ENCODE peak calls at places on chromosomes 2 and 18, in four cellular contexts. W is B cell; U is stimulated activated CD8-positive, alpha-beta memory T cell treated with anti-CD3 and anti-CD28 coated beads, Interleukin-15, amount 100 ng/mL, for 48 hours; B is activated CD4-positive, alpha-beta T cell treated with anti-CD3 and anti-CD28 coated beads, Interleukin-2, amount 50 U/mL, for 48 hours. K is an unnamed sample.

GRCh38 chr2:17635007-17635406 is 94.5 kb downstream of the VSNL1 start:
- DNase-seq in W (no peak), U (no peak), B (no peak), K (no peak)

GRCh38 chr18:69484699-69485396 is 84.2 kb downstream of the DOK6 start:
- DNase-seq in W (no peak), U (no peak), B (no peak), K (no peak)

GRCh38 chr2:216533504-216534068 is 34.9 kb downstream of the RPL37A start:
- DNase-seq in W (no peak), U (no peak), B (no peak), K (no peak)

GRCh38 chr18:64055019-64055418 is 85.1 kb downstream of the SERPINB8 start:
- DNase-seq in W (no peak), U (no peak), B (no peak), K (no peak)

GRCh38 chr2:173568054-173568453 is 213.4 kb downstream of the CDCA7 start:
- DNase-seq in W (no peak), U (no peak), B (peak; percentile 8), K (no peak)

GRCh38 chr2:177983183-177983788 is 89.3 kb downstream of the PDE11A start:
- DNase-seq in W (peak; percentile 5), U (no peak), B (peak; percentile 10), K (no peak)

GRCh38 chr2:234300932-234301823 is 195.7 kb downstream of the ARL4C start:
- DNase-seq in W (no peak), U (no peak), B (no peak), K (no peak)

GRCh38 chr2:238155051-238155760 is 3.6 kb upstream of the ERFE start:
- DNase-seq in W (no peak), U (no peak), B (no peak), K (no peak)

GRCh38 chr2:99883356-99883867 is 259.0 kb downstream of the AFF3 start:
- DNase-seq in W (no peak), U (no peak), B (no peak), K (no peak)

GRCh38 chr2:75640621-75641121 is 5.9 kb upstream of the MRPL19 start:
- DNase-seq in W (peak; percentile 47), U (peak; percentile 38), B (peak; percentile 61), K (peak; percentile 56)

GRCh38 chr2:160033732-160034392 is 28.6 kb downstream of the PLA2R1 start:
- DNase-seq in W (no peak), U (no peak), B (no peak), K (no peak)

GRCh38 chr2:64237266-64237665 is 93.0 kb upstream of the PELI1 start:
- DNase-seq in W (no peak), U (no peak), B (no peak), K (no peak)

GRCh38 chr2:152403395-152403794 is 68.4 kb downstream of the FMNL2 start:
- DNase-seq in W (no peak), U (no peak), B (no peak), K (no peak)

GRCh38 chr2:219542931-219543595 is 546 bp downstream of the CHPF start:
- DNase-seq in W (no peak), U (no peak), B (no peak), K (no peak)

GRCh38 chr2:85702172-85702571 is 8.0 kb downstream of the GNLY start:
- DNase-seq in W (no peak), U (no peak), B (no peak), K (no peak)

GRCh38 chr2:85858841-85859240 is 29.9 kb downstream of the ST3GAL5 start:
- DNase-seq in W (no peak), U (no peak), B (no peak), K (no peak)

GRCh38 chr2:157625311-157625710 is 3.4 kb downstream of the ACVR1C start:
- DNase-seq in W (peak; percentile 17), U (no peak), B (no peak), K (no peak)

GRCh38 chr2:160970052-160970846 is 190.0 kb upstream of the TANK start:
- DNase-seq in W (peak; percentile 20), U (no peak), B (no peak), K (no peak)

GRCh38 chr2:7929276-7929675 is 752.6 kb upstream of the ID2 start:
- DNase-seq in W (no peak), U (no peak), B (no peak), K (no peak)

GRCh38 chr2:150586858-150587257 is 99.4 kb upstream of the RND3 start:
- DNase-seq in W (no peak), U (no peak), B (no peak), K (no peak)

GRCh38 chr2:60861736-60862135 is 19.6 kb upstream of the REL start:
- DNase-seq in W (no peak), U (no peak), B (no peak), K (no peak)

GRCh38 chr18:57728941-57729511 is 74.1 kb downstream of the ATP8B1 start:
- DNase-seq in W (no peak), U (no peak), B (no peak), K (no peak)

GRCh38 chr2:162244559-162245031 is 1.4 kb upstream of the FAP start:
- DNase-seq in W (no peak), U (no peak), B (no peak), K (no peak)

GRCh38 chr18:22694954-22695353 is 238.2 kb upstream of the RBBP8 start:
- DNase-seq in W (no peak), U (no peak), B (no peak), K (no peak)

GRCh38 chr18:31723998-31724711 is 36.5 kb downstream of the SLC25A52 start:
- DNase-seq in W (no peak), U (no peak), B (no peak), K (no peak)

GRCh38 chr2:215921884-215922283 is 91.5 kb downstream of the MREG start:
- DNase-seq in W (no peak), U (no peak), B (no peak), K (no peak)

GRCh38 chr2:28298406-28298805 is 94.3 kb upstream of the FOSL2 start:
- DNase-seq in W (no peak), U (no peak), B (no peak), K (no peak)

GRCh38 chr2:238225121-238225520 is 14.7 kb downstream of the HES6 start:
- DNase-seq in W (no peak), U (no peak), B (no peak), K (no peak)